ENCODE peak calls at places on chromosomes 4 and X, in seven cellular contexts. One of them, this sample, is unnamed.

GRCh38 chr4:124181045-124181444 is 531.5 kb downstream of the ANKRD50 start:
- DNase-seq in SK-N-SH: no peak
- DNase-seq in HepG2: no peak
- DNase-seq in Panc1: no peak
- DNase-seq in GM12878: no peak
- DNase-seq in K562: no peak
- DNase-seq in H1: no peak
- DNase-seq in this sample: no peak

GRCh38 chrX:69142688-69143239 is 22.5 kb downstream of the PJA1 start:
- DNase-seq in Panc1: no peak
- DNase-seq in H1: no peak
- DNase-seq in SK-N-SH: peak
- DNase-seq in HepG2: no peak
- DNase-seq in K562: no peak
- DNase-seq in GM12878: no peak
- DNase-seq in this sample: no peak

GRCh38 chr4:24880171-24880570 is 32.7 kb downstream of the CCDC149 start:
- DNase-seq in GM12878: no peak
- DNase-seq in K562: no peak
- DNase-seq in H1: no peak
- DNase-seq in Panc1: no peak
- DNase-seq in HepG2: no peak
- DNase-seq in SK-N-SH: no peak
- DNase-seq in this sample: no peak

GRCh38 chr4:40675166-40675565 is 45.5 kb upstream of the RBM47 start:
- DNase-seq in H1: no peak
- DNase-seq in K562: no peak
- DNase-seq in Panc1: no peak
- DNase-seq in SK-N-SH: no peak
- DNase-seq in HepG2: no peak
- DNase-seq in GM12878: no peak
- DNase-seq in this sample: no peak

GRCh38 chr4:77734928-77735327 is 84.2 kb downstream of the CNOT6L start:
- DNase-seq in SK-N-SH: no peak
- DNase-seq in HepG2: peak
- DNase-seq in H1: no peak
- DNase-seq in Panc1: peak
- DNase-seq in GM12878: peak
- DNase-seq in K562: peak
- DNase-seq in this sample: no peak

GRCh38 chr4:159366966-159367365 is 264.1 kb downstream of the RAPGEF2 start:
- DNase-seq in SK-N-SH: no peak
- DNase-seq in GM12878: no peak
- DNase-seq in Panc1: no peak
- DNase-seq in HepG2: peak
- DNase-seq in H1: no peak
- DNase-seq in K562: no peak
- DNase-seq in this sample: no peak

GRCh38 chr4:139184129-139184528 is 7.1 kb upstream of the ELF2 start:
- DNase-seq in HepG2: no peak
- DNase-seq in GM12878: no peak
- DNase-seq in SK-N-SH: no peak
- DNase-seq in Panc1: no peak
- DNase-seq in K562: no peak
- DNase-seq in H1: no peak
- DNase-seq in this sample: no peak

GRCh38 chr4:79235074-79235473 is 90.8 kb downstream of the NAA11 start:
- DNase-seq in GM12878: no peak
- DNase-seq in HepG2: no peak
- DNase-seq in H1: no peak
- DNase-seq in K562: no peak
- DNase-seq in SK-N-SH: no peak
- DNase-seq in Panc1: no peak
- DNase-seq in this sample: no peak

GRCh38 chrX:43581888-43582539 is 74.1 kb upstream of the MAOA start:
- DNase-seq in H1: no peak
- DNase-seq in SK-N-SH: no peak
- DNase-seq in GM12878: no peak
- DNase-seq in Panc1: no peak
- DNase-seq in K562: no peak
- DNase-seq in HepG2: no peak
- DNase-seq in this sample: no peak

GRCh38 chr4:186104895-186105720 is 604 bp downstream of the FAM149A start:
- DNase-seq in HepG2: no peak
- DNase-seq in Panc1: no peak
- DNase-seq in K562: no peak
- DNase-seq in SK-N-SH: peak
- DNase-seq in GM12878: no peak
- DNase-seq in H1: peak
- DNase-seq in this sample: no peak

GRCh38 chr4:16794816-16795445 is 103.5 kb downstream of the LDB2 start:
- DNase-seq in GM12878: no peak
- DNase-seq in HepG2: peak
- DNase-seq in Panc1: no peak
- DNase-seq in K562: peak
- DNase-seq in SK-N-SH: peak
- DNase-seq in H1: peak
- DNase-seq in this sample: peak

GRCh38 chr4:48046059-48046458 is 29.5 kb downstream of the NIPAL1 start:
- DNase-seq in H1: no peak
- DNase-seq in HepG2: no peak
- DNase-seq in Panc1: no peak
- DNase-seq in GM12878: no peak
- DNase-seq in K562: no peak
- DNase-seq in SK-N-SH: no peak
- DNase-seq in this sample: no peak
- TF ChIP-seq SIN3A in H1: no peak
- TF ChIP-seq SIN3A in HepG2: no peak
- TF ChIP-seq SIN3A in Panc1: no peak
- TF ChIP-seq SIN3A in GM12878: no peak
- TF ChIP-seq SIN3A in K562: no peak
- TF ChIP-seq SIN3A in SK-N-SH: no peak
- TF ChIP-seq SIN3A in this sample: no peak

GRCh38 chr4:168734703-168735688 is 238.1 kb downstream of the PALLD start:
- DNase-seq in HepG2: no peak
- DNase-seq in GM12878: no peak
- DNase-seq in SK-N-SH: no peak
- DNase-seq in H1: no peak
- DNase-seq in K562: no peak
- DNase-seq in Panc1: no peak
- DNase-seq in this sample: no peak

GRCh38 chr4:168731706-168732414 is 235.0 kb downstream of the PALLD start:
- DNase-seq in Panc1: no peak
- DNase-seq in H1: no peak
- DNase-seq in SK-N-SH: no peak
- DNase-seq in GM12878: no peak
- DNase-seq in K562: no peak
- DNase-seq in HepG2: no peak
- DNase-seq in this sample: no peak

GRCh38 chr4:168735735-168736134 is 238.9 kb downstream of the PALLD start:
- DNase-seq in Panc1: no peak
- DNase-seq in GM12878: no peak
- DNase-seq in H1: no peak
- DNase-seq in K562: no peak
- DNase-seq in HepG2: no peak
- DNase-seq in SK-N-SH: no peak
- DNase-seq in this sample: no peak

GRCh38 chr4:168732714-168733113 is 235.9 kb downstream of the PALLD start:
- DNase-seq in GM12878: no peak
- DNase-seq in HepG2: no peak
- DNase-seq in SK-N-SH: no peak
- DNase-seq in K562: no peak
- DNase-seq in H1: no peak
- DNase-seq in Panc1: no peak
- DNase-seq in this sample: no peak

GRCh38 chr4:168731006-168731636 is 234.3 kb downstream of the PALLD start:
- DNase-seq in GM12878: no peak
- DNase-seq in K562: no peak
- DNase-seq in Panc1: no peak
- DNase-seq in SK-N-SH: no peak
- DNase-seq in H1: no peak
- DNase-seq in HepG2: no peak
- DNase-seq in this sample: no peak
- TF ChIP-seq SIN3A in GM12878: no peak
- TF ChIP-seq SIN3A in K562: no peak
- TF ChIP-seq SIN3A in Panc1: no peak
- TF ChIP-seq SIN3A in SK-N-SH: no peak
- TF ChIP-seq SIN3A in H1: no peak
- TF ChIP-seq SIN3A in HepG2: no peak
- TF ChIP-seq SIN3A in this sample: no peak

DNA sequence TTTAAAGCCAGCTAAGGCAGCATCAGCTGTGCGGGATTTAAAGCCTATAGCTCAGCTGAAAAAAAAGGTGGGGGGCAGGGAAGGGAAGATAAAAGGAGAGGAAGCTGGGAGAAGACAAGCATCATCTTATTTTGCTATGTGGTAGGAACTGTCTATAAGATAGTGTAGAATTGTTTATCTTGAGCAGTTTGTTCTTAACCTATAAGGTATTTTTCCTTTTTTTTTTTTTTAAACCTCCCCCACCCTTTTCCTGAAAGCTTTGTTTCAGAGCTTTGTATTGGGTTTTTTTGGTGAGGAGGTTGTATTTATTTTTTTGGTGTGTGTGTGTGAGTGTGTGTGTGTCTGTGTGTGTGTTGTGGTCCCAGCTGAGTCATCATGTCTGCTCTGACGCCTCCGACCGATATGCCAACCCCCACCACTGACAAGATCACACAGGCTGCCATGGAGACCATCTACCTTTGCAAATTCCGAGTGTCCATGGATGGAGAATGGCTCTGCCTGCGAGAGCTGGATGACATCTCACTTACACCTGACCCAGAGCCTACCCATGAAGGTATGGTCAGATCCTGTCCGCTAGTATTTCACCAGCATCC is 531 bp downstream of the RUFY3 start:
- DNase-seq in HepG2: no peak
- DNase-seq in H1: no peak
- DNase-seq in GM12878: no peak
- DNase-seq in SK-N-SH: peak
- DNase-seq in K562: peak
- DNase-seq in Panc1: no peak
- DNase-seq in this sample: no peak
- TF ChIP-seq SIN3A in HepG2: no peak
- TF ChIP-seq SIN3A in H1: no peak
- TF ChIP-seq SIN3A in GM12878: no peak
- TF ChIP-seq SIN3A in SK-N-SH: peak
- TF ChIP-seq SIN3A in K562: no peak
- TF ChIP-seq SIN3A in Panc1: no peak
- TF ChIP-seq SIN3A in this sample: no peak

GRCh38 chr4:177309525-177310371 is at the start of gene NEIL3:
- DNase-seq in K562: peak
- DNase-seq in SK-N-SH: peak
- DNase-seq in GM12878: peak
- DNase-seq in Panc1: peak
- DNase-seq in H1: peak
- DNase-seq in HepG2: peak
- DNase-seq in this sample: peak

GRCh38 chr4:177313263-177313662 is 3.6 kb downstream of the NEIL3 start:
- DNase-seq in K562: no peak
- DNase-seq in GM12878: no peak
- DNase-seq in SK-N-SH: no peak
- DNase-seq in HepG2: no peak
- DNase-seq in Panc1: no peak
- DNase-seq in H1: no peak
- DNase-seq in this sample: no peak

GRCh38 chr4:177308125-177308524 is 1.5 kb upstream of the NEIL3 start:
- DNase-seq in Panc1: no peak
- DNase-seq in SK-N-SH: no peak
- DNase-seq in GM12878: no peak
- DNase-seq in H1: no peak
- DNase-seq in HepG2: peak
- DNase-seq in K562: no peak
- DNase-seq in this sample: no peak

GRCh38 chr4:177308842-177309524 is 691 bp upstream of the NEIL3 start:
- DNase-seq in Panc1: no peak
- DNase-seq in H1: no peak
- DNase-seq in HepG2: no peak
- DNase-seq in GM12878: no peak
- DNase-seq in K562: no peak
- DNase-seq in SK-N-SH: no peak
- DNase-seq in this sample: no peak
- TF ChIP-seq SIN3A in Panc1: no peak
- TF ChIP-seq SIN3A in H1: no peak
- TF ChIP-seq SIN3A in HepG2: no peak
- TF ChIP-seq SIN3A in GM12878: no peak
- TF ChIP-seq SIN3A in K562: no peak
- TF ChIP-seq SIN3A in SK-N-SH: no peak
- TF ChIP-seq SIN3A in this sample: no peak

DNA sequence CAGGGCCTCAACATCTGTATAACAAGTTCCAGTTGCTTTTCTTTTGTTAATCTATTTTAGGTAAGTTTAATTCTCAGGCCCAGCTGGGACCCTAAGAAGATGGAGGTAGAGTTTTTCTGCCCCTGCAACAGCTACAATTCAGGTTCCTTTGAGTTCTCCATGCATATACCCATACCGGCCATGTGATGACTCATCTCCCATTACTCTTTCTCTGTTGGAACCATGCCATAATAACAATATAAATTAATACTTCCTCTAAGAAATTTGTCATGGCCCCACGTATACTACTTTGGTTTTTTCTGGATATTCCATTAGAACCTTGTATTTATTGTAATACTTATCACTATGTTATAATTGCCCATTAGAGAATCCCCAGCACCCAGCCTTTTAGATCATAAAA is 1.3 kb upstream of the INTU start:
- DNase-seq in SK-N-SH: no peak
- DNase-seq in HepG2: no peak
- DNase-seq in GM12878: no peak
- DNase-seq in H1: no peak
- DNase-seq in K562: peak
- DNase-seq in Panc1: no peak
- DNase-seq in this sample: no peak
- TF ChIP-seq SIN3A in SK-N-SH: no peak
- TF ChIP-seq SIN3A in HepG2: no peak
- TF ChIP-seq SIN3A in GM12878: no peak
- TF ChIP-seq SIN3A in H1: no peak
- TF ChIP-seq SIN3A in K562: no peak
- TF ChIP-seq SIN3A in Panc1: no peak
- TF ChIP-seq SIN3A in this sample: no peak